ENCODE peak calls at places on chromosomes 6 and 20, in six cellular contexts. One of them, this sample, is unnamed.

GRCh38 chr6:134065706-134066105 is 13.3 kb upstream of the SLC2A12 start:
- DNase-seq in GM12892: no peak
- DNase-seq in H1: no peak
- DNase-seq in HepG2: peak; percentile 30
- DNase-seq in GM12878: no peak
- DNase-seq in K562: peak; percentile 56
- DNase-seq in this sample: no peak

GRCh38 chr6:72922401-72922800 is 300.5 kb downstream of the KCNQ5 start:
- DNase-seq in GM12892: no peak
- DNase-seq in H1: no peak
- DNase-seq in HepG2: no peak
- DNase-seq in GM12878: no peak
- DNase-seq in K562: no peak
- DNase-seq in this sample: no peak

GRCh38 chr6:40695750-40696415 is 108.7 kb upstream of the LRFN2 start:
- DNase-seq in GM12892: no peak
- DNase-seq in H1: no peak
- DNase-seq in HepG2: no peak
- DNase-seq in GM12878: no peak
- DNase-seq in K562: no peak
- DNase-seq in this sample: no peak

GRCh38 chr6:170028629-170029345 is 262.1 kb downstream of the DLL1 start:
- DNase-seq in GM12892: no peak
- DNase-seq in H1: no peak
- DNase-seq in HepG2: no peak
- DNase-seq in GM12878: no peak
- DNase-seq in K562: no peak
- DNase-seq in this sample: no peak

GRCh38 chr6:101747711-101748110 is 354.2 kb downstream of the GRIK2 start:
- DNase-seq in GM12892: no peak
- DNase-seq in H1: no peak
- DNase-seq in HepG2: no peak
- DNase-seq in GM12878: no peak
- DNase-seq in K562: no peak
- DNase-seq in this sample: no peak

GRCh38 chr20:56796345-56796744 is 167.2 kb downstream of the TFAP2C start:
- DNase-seq in GM12892: no peak
- DNase-seq in H1: no peak
- DNase-seq in HepG2: no peak
- DNase-seq in GM12878: no peak
- DNase-seq in K562: no peak
- DNase-seq in this sample: no peak

GRCh38 chr6:73580247-73581149 is 59.7 kb upstream of the EEF1A1 start:
- DNase-seq in GM12892: no peak
- DNase-seq in H1: peak; percentile 94
- DNase-seq in HepG2: peak; percentile 93
- DNase-seq in GM12878: peak; percentile 61
- DNase-seq in K562: peak; percentile 81
- DNase-seq in this sample: no peak

GRCh38 chr20:50710492-50711063 is 19.2 kb upstream of the RIPOR3 start:
- DNase-seq in GM12892: no peak
- DNase-seq in H1: no peak
- DNase-seq in HepG2: peak; percentile 60
- DNase-seq in GM12878: no peak
- DNase-seq in K562: no peak
- DNase-seq in this sample: no peak

GRCh38 chr6:136677344-136677743 is 114.9 kb downstream of the MAP3K5 start:
- DNase-seq in GM12892: no peak
- DNase-seq in H1: no peak
- DNase-seq in HepG2: no peak
- DNase-seq in GM12878: no peak
- DNase-seq in K562: no peak
- DNase-seq in this sample: no peak

GRCh38 chr6:32627831-32628230 is 9.4 kb upstream of the HLA-DQA1 start:
- DNase-seq in GM12892: no peak
- DNase-seq in H1: no peak
- DNase-seq in HepG2: no peak
- DNase-seq in GM12878: peak; percentile 55
- DNase-seq in K562: no peak
- DNase-seq in this sample: no peak

GRCh38 chr6:53347250-53347920 is 1.4 kb downstream of the ELOVL5 start:
- DNase-seq in GM12892: no peak
- DNase-seq in H1: no peak
- DNase-seq in HepG2: no peak
- DNase-seq in GM12878: no peak
- DNase-seq in K562: no peak
- DNase-seq in this sample: no peak

GRCh38 chr6:24223131-24223715 is 97.2 kb downstream of the NRSN1 start:
- DNase-seq in GM12892: no peak
- DNase-seq in H1: no peak
- DNase-seq in HepG2: peak; percentile 42
- DNase-seq in GM12878: no peak
- DNase-seq in K562: no peak
- DNase-seq in this sample: no peak

GRCh38 chr20:64049060-64049886 is at the start of gene SOX18:
- DNase-seq in GM12892: no peak
- DNase-seq in H1: no peak
- DNase-seq in HepG2: no peak
- DNase-seq in GM12878: no peak
- DNase-seq in K562: peak; percentile 82
- DNase-seq in this sample: no peak

GRCh38 chr20:47684306-47685080 is 100.8 kb downstream of the SULF2 start:
- DNase-seq in GM12892: no peak
- DNase-seq in H1: no peak
- DNase-seq in HepG2: peak; percentile 30
- DNase-seq in GM12878: no peak
- DNase-seq in K562: no peak
- DNase-seq in this sample: no peak

GRCh38 chr6:119348308-119349040 is 1.1 kb downstream of the MAN1A1 start:
- DNase-seq in GM12892: peak; percentile 40
- DNase-seq in H1: no peak
- DNase-seq in HepG2: peak; percentile 80
- DNase-seq in GM12878: no peak
- DNase-seq in K562: peak; percentile 43
- DNase-seq in this sample: no peak

GRCh38 chr6:119349041-119349340 is 570 bp downstream of the MAN1A1 start:
- DNase-seq in GM12892: peak; percentile 23
- DNase-seq in H1: no peak
- DNase-seq in HepG2: no peak
- DNase-seq in GM12878: no peak
- DNase-seq in K562: no peak
- DNase-seq in this sample: no peak

GRCh38 chr6:119350202-119351004 is 842 bp upstream of the MAN1A1 start:
- DNase-seq in GM12892: peak; percentile 15
- DNase-seq in H1: no peak
- DNase-seq in HepG2: peak; percentile 33
- DNase-seq in GM12878: no peak
- DNase-seq in K562: no peak
- DNase-seq in this sample: no peak

GRCh38 chr6:119351005-119351394 is 1.4 kb upstream of the MAN1A1 start:
- DNase-seq in GM12892: no peak
- DNase-seq in H1: no peak
- DNase-seq in HepG2: no peak
- DNase-seq in GM12878: no peak
- DNase-seq in K562: no peak
- DNase-seq in this sample: no peak

GRCh38 chr6:119349341-119350201 is at the start of gene MAN1A1:
- DNase-seq in GM12892: peak; percentile 90
- DNase-seq in H1: peak; percentile 36
- DNase-seq in HepG2: peak; percentile 87
- DNase-seq in GM12878: no peak
- DNase-seq in K562: peak; percentile 98
- DNase-seq in this sample: peak; percentile 85
- TF ChIP-seq POLR2A in GM12892: peak; percentile 96
- TF ChIP-seq POLR2A in H1: no peak
- TF ChIP-seq POLR2A in HepG2: peak; percentile 100
- TF ChIP-seq POLR2A in GM12878: peak; percentile 100
- TF ChIP-seq POLR2A in K562: peak; percentile 90
- TF ChIP-seq POLR2A in this sample: peak; percentile 94

DNA sequence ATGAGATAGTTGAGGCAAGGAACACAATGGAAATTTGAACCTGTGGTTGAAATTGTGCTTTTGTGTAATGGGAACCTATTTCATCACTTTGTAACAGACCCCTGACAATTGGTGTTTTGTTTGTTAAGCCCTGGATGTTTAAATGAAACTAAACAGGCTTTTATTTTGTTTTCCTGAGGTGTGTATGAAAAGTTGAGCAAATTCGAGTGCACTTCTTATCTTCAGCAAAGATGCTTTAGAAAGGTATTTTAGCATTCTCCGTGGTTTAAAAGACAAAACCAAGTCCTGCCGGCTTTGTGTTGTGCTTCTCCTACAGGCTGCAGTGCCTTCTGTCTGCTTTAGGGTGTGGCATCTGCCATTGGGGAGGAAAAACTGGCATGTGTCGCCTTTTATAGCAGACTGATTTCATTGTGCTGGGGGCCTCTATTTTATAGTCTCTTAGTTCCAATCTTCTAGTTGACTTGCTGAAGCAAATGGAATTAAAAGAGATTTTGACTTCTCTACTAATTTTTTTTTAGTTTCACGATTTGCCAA is 2.2 kb upstream of the ARID1B start:
- DNase-seq in GM12892: no peak
- DNase-seq in H1: no peak
- DNase-seq in HepG2: no peak
- DNase-seq in GM12878: no peak
- DNase-seq in K562: no peak
- DNase-seq in this sample: no peak
- TF ChIP-seq TAF1 in GM12892: no peak
- TF ChIP-seq TAF1 in H1: peak; percentile 34
- TF ChIP-seq TAF1 in HepG2: no peak
- TF ChIP-seq TAF1 in GM12878: no peak
- TF ChIP-seq TAF1 in K562: no peak
- TF ChIP-seq TAF1 in this sample: no peak

GRCh38 chr20:32481311-32482103 is 103.6 kb downstream of the NOL4L start:
- DNase-seq in GM12892: no peak
- DNase-seq in H1: no peak
- DNase-seq in HepG2: no peak
- DNase-seq in GM12878: no peak
- DNase-seq in K562: no peak
- DNase-seq in this sample: no peak

GRCh38 chr20:32484221-32485125 is 100.7 kb downstream of the NOL4L start:
- DNase-seq in GM12892: peak; percentile 32
- DNase-seq in H1: no peak
- DNase-seq in HepG2: no peak
- DNase-seq in GM12878: no peak
- DNase-seq in K562: no peak
- DNase-seq in this sample: peak; percentile 28

GRCh38 chr20:32485126-32485769 is 99.9 kb downstream of the NOL4L start:
- DNase-seq in GM12892: no peak
- DNase-seq in H1: no peak
- DNase-seq in HepG2: peak; percentile 87
- DNase-seq in GM12878: peak; percentile 30
- DNase-seq in K562: peak; percentile 52
- DNase-seq in this sample: peak; percentile 39

GRCh38 chr20:32482251-32483220 is 102.6 kb downstream of the NOL4L start:
- DNase-seq in GM12892: peak; percentile 46
- DNase-seq in H1: no peak
- DNase-seq in HepG2: no peak
- DNase-seq in GM12878: no peak
- DNase-seq in K562: no peak
- DNase-seq in this sample: peak; percentile 41

DNA sequence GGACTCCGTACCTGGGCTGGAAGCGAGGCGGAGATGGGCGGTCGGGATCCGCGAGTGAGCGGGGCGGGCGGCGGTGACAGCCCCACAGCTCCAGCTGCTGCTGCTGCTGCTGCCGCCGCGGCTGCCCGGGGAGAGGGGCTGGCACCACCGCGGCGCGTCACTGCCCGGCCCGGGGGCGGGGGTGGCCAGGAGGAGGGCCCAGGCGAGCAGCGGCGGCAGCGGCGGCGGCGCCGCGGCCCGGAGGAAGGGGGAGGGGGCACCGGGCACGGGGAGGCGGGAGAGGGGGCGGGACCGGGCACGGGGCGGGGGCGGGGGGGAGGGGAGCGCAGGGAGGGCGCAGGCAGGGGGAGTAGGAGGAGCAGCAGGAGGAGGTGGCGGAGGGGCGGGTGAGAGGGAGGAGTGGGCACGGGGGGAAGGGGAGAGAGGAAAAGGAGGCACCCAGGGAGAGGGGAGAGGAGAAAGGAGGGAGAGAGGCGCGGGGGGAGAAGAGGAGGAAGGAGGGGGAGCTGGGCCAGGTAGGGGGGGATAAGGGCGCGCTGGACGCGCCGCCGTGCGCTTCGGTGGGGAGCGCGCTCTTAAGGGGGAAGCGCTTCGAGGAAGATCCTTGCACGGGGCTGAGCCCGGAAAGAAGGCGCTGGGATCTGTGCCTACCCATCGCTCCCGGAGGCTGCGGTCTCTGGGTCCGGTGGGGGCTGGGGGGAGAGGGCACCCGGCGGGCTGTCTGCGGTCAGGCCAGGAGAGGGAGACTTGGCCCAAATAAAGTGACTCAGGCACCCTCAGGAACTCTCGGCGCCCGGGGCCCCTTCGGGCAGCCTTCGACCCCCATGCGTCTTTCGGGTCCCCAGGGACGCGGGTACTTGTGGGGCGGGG is 101.5 kb downstream of the NOL4L start:
- DNase-seq in GM12892: peak; percentile 44
- DNase-seq in H1: no peak
- DNase-seq in HepG2: peak; percentile 72
- DNase-seq in GM12878: no peak
- DNase-seq in K562: no peak
- DNase-seq in this sample: peak; percentile 55
- TF ChIP-seq POLR2A in GM12892: no peak
- TF ChIP-seq POLR2A in H1: peak; percentile 76
- TF ChIP-seq POLR2A in HepG2: peak; percentile 31
- TF ChIP-seq POLR2A in GM12878: no peak
- TF ChIP-seq POLR2A in K562: no peak
- TF ChIP-seq POLR2A in this sample: no peak

GRCh38 chr6:163772701-163773100 is 358.2 kb downstream of the QKI start:
- DNase-seq in GM12892: no peak
- DNase-seq in H1: no peak
- DNase-seq in HepG2: no peak
- DNase-seq in GM12878: no peak
- DNase-seq in K562: no peak
- DNase-seq in this sample: no peak

GRCh38 chr6:163766936-163767335 is 352.4 kb downstream of the QKI start:
- DNase-seq in GM12892: no peak
- DNase-seq in H1: no peak
- DNase-seq in HepG2: no peak
- DNase-seq in GM12878: no peak
- DNase-seq in K562: no peak
- DNase-seq in this sample: no peak

GRCh38 chr6:163765326-163765725 is 350.8 kb downstream of the QKI start:
- DNase-seq in GM12892: no peak
- DNase-seq in H1: no peak
- DNase-seq in HepG2: no peak
- DNase-seq in GM12878: no peak
- DNase-seq in K562: no peak
- DNase-seq in this sample: no peak

GRCh38 chr6:163771180-163771579 is 356.7 kb downstream of the QKI start:
- DNase-seq in GM12892: no peak
- DNase-seq in H1: no peak
- DNase-seq in HepG2: no peak
- DNase-seq in GM12878: no peak
- DNase-seq in K562: no peak
- DNase-seq in this sample: no peak

DNA sequence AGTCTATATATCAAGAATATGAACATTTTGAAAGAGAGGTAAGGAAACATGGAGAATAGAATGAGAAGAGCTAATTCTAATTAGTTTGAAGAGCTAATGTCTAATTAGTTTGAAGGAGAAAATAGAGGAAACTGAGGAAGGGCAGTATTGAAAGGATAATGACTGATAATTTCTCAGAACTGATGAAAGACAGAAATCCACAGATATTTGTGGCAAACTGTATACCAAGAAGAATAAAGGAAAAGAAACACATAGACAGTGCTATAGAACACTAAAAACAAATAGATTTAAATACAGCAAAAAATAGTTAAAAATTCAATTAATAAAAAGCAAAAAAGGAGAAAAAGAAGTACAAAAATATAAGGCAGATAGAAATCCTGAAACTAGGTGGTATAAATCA is 354.4 kb downstream of the QKI start:
- DNase-seq in GM12892: no peak
- DNase-seq in H1: no peak
- DNase-seq in HepG2: no peak
- DNase-seq in GM12878: no peak
- DNase-seq in K562: no peak
- DNase-seq in this sample: no peak
- TF ChIP-seq TAF1 in GM12892: no peak
- TF ChIP-seq TAF1 in H1: no peak
- TF ChIP-seq TAF1 in HepG2: no peak
- TF ChIP-seq TAF1 in GM12878: no peak
- TF ChIP-seq TAF1 in K562: no peak
- TF ChIP-seq TAF1 in this sample: no peak

This sample was measured in GM12891.